ENCODE peak calls at places on chromosomes 11 and 22, in six cellular contexts. T, N, E, X, P and F are unnamed samples.

GRCh38 chr11:70244698-70245097 is 25.8 kb upstream of the PPFIA1 start:
- DNase-seq in T (no peak), N (no peak), P (no peak), X (no peak), E (peak), F (no peak)

GRCh38 chr11:102794382-102794781 is 3.6 kb downstream of the MMP1 start:
- DNase-seq in N (peak), E (peak), T (peak), X (peak), P (no peak), F (peak)

GRCh38 chr11:18668131-18668530 is 30.4 kb upstream of the TMEM86A start:
- DNase-seq in X (no peak), E (no peak), N (no peak), P (no peak), T (no peak), F (no peak)

GRCh38 chr22:17726561-17727243 is 47.6 kb downstream of the BID start:
- DNase-seq in E (no peak), P (no peak), N (no peak), T (no peak), X (no peak), F (peak)

GRCh38 chr11:110679323-110679980 is 32.8 kb downstream of the ARHGAP20 start:
- DNase-seq in E (no peak), N (no peak), T (no peak), X (no peak), P (no peak), F (no peak)

GRCh38 chr11:93054881-93055280 is 85.4 kb downstream of the MTNR1B start:
- DNase-seq in N (peak), X (peak), T (no peak), P (no peak), E (peak), F (peak)

GRCh38 chr11:216081-216974 is 8.8 kb downstream of the RIC8A start:
- DNase-seq in T (no peak), P (no peak), N (no peak), X (peak), E (no peak), F (no peak)

GRCh38 chr22:27800250-27801131 is 1.1 kb downstream of the MN1 start:
- DNase-seq in N (no peak), X (no peak), P (no peak), T (no peak), E (no peak), F (no peak)

GRCh38 chr11:78910322-78910721 is 335.7 kb upstream of the NARS2 start:
- DNase-seq in N (no peak), P (no peak), E (no peak), T (no peak), X (no peak), F (no peak)
- H3K4me3 ChIP-seq in N (no peak), P (no peak), E (no peak), T (no peak), X (no peak), F (no peak)

DNA sequence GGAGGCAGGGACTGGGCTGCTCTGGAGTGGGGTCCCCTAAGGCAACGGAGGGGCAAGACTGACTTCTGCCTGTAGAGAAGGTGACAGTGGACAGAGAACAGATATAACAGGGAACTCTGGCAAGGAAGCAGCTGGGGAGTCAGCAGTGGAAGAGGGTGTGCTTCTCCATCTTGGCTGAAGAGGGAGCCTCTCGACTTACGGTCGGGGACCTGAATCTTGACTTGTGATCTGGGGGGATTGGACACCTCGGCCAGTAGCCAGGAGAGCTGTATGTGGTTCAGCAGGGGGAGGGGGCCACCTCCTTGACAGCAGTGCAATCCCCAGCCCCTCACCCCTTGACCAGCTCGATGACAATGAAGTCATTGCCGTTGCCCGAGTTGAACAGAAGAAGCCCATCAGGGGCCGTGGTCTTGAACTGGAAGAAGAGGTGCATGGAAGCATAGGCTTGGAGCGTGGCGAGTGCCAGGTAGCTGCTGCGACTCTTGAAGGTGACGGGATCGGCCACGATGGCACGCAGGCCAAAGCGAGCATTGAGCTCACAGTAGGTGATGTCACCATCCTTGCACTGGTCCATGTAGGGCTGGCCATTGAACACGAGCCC is 60.0 kb downstream of the SLC22A12 start:
- DNase-seq in P (no peak), T (peak), E (peak), N (peak), X (no peak), F (peak)
- TF ChIP-seq MYC in P (no peak), T (no peak), E (no peak), N (no peak), X (no peak), F (no peak)

GRCh38 chr11:1839924-1840779 is 1.4 kb downstream of the TNNI2 start:
- DNase-seq in X (no peak), E (no peak), N (no peak), P (no peak), T (no peak), F (peak)
- TF ChIP-seq CTCF in X (no peak), E (no peak), N (no peak), P (no peak), T (no peak), F (no peak)

GRCh38 chr11:6606471-6607189 is 3.1 kb downstream of the ILK start:
- DNase-seq in T (peak), X (peak), P (no peak), N (peak), E (peak), F (peak)
- H3K4me3 ChIP-seq in T (no peak), X (peak), P (peak), N (peak), E (peak), F (peak)